ENCODE peak calls at places on chromosomes 7 and 10, in ten cellular contexts. H is sciatic nerve; K is activated naive CD8-positive, alpha-beta T cell treated with anti-CD3 and anti-CD28 coated beads for 36 hours; V is suprapubic skin; T is GM23248; O is NCI-H1694; R is mesenchymal stem cell; E is stimulated activated naive B cell treated with anti-CD40 and anti-IgM and Interleukin-4, amounts not matched to agents 10 μg/mL and 1 μg/mL and 100 μg/mL, for 72 hours; Z is heart left ventricle; M is nephron progenitor cell. W is an unnamed sample.
A peak's percentile ranks its signal among the peaks of the same experiment; 100 is the strongest.

GRCh38 chr7:137411446-137411845 is 67.9 kb upstream of the PTN start:
- DNase-seq in H (no peak), K (no peak), V (no peak), T (no peak), O (no peak), R (no peak), E (no peak), Z (no peak), M (no peak), W (no peak)

GRCh38 chr7:47391726-47392125 is 190.2 kb downstream of the TNS3 start:
- DNase-seq in H (no peak), K (no peak), V (no peak), T (no peak), O (no peak), R (no peak), E (no peak), Z (no peak), M (no peak), W (no peak)

GRCh38 chr10:86888585-86889381 is 68.6 kb downstream of the MMRN2 start:
- DNase-seq in H (no peak), K (no peak), V (no peak), T (peak; percentile 78), O (no peak), R (peak; percentile 83), E (no peak), Z (no peak), M (no peak), W (peak; percentile 50)

GRCh38 chr7:82677064-82677463 is 233.5 kb upstream of the CACNA2D1 start:
- DNase-seq in H (no peak), K (peak; percentile 1), V (no peak), T (no peak), O (peak; percentile 77), R (peak; percentile 8), E (no peak), Z (no peak), M (no peak), W (no peak)

GRCh38 chr10:88288621-88289059 is 294.5 kb downstream of the RNLS start:
- DNase-seq in H (no peak), K (no peak), V (no peak), T (no peak), O (no peak), R (no peak), E (no peak), Z (no peak), M (no peak), W (no peak)

GRCh38 chr7:124532166-124532565 is 233.4 kb downstream of the GPR37 start:
- DNase-seq in H (no peak), K (no peak), V (no peak), T (no peak), O (no peak), R (no peak), E (no peak), Z (no peak), M (no peak), W (no peak)

GRCh38 chr7:36207451-36208291 is 54.6 kb downstream of the EEPD1 start:
- DNase-seq in H (peak; percentile 70), K (no peak), V (no peak), T (peak; percentile 82), O (no peak), R (peak; percentile 85), E (no peak), Z (peak; percentile 81), M (no peak), W (no peak)

GRCh38 chr7:16688249-16688648 is 42.3 kb downstream of the BZW2 start:
- DNase-seq in H (no peak), K (no peak), V (no peak), T (peak; percentile 37), O (no peak), R (no peak), E (no peak), Z (no peak), M (no peak), W (no peak)

GRCh38 chr10:109961181-109962001 is 38.1 kb upstream of the XPNPEP1 start:
- DNase-seq in H (no peak), K (no peak), V (no peak), T (peak; percentile 39), O (peak; percentile 33), R (peak; percentile 20), E (no peak), Z (no peak), M (no peak), W (no peak)

GRCh38 chr10:106189254-106189653 is 975.3 kb downstream of the SORCS1 start:
- DNase-seq in H (no peak), K (peak; percentile 4), V (no peak), T (peak; percentile 50), O (peak; percentile 15), R (peak; percentile 2), E (no peak), Z (no peak), M (peak; percentile 40), W (no peak)

GRCh38 chr7:50278120-50278519 is 26.4 kb upstream of the IKZF1 start:
- DNase-seq in H (no peak), K (no peak), V (no peak), T (no peak), O (no peak), R (no peak), E (no peak), Z (no peak), M (no peak), W (no peak)

GRCh38 chr10:3102721-3103410 is 35.5 kb downstream of the PFKP start:
- DNase-seq in H (no peak), K (no peak), V (no peak), T (peak; percentile 39), O (no peak), R (no peak), E (no peak), Z (no peak), M (no peak), W (no peak)

GRCh38 chr7:28358423-28358868 is 53.9 kb upstream of the CREB5 start:
- DNase-seq in H (no peak), K (no peak), V (no peak), T (peak; percentile 96), O (no peak), R (peak; percentile 97), E (no peak), Z (no peak), M (no peak), W (no peak)

GRCh38 chr7:70419816-70420215 is 712.1 kb upstream of the GALNT17 start:
- DNase-seq in H (no peak), K (no peak), V (no peak), T (no peak), O (no peak), R (no peak), E (no peak), Z (no peak), M (no peak), W (no peak)